ENCODE peak calls at places on chromosomes 6 and 20, in four cellular contexts. A is Panc1, M is foreskin fibroblast, V is dorsolateral prefrontal cortex. W is an unnamed sample.

GRCh38 chr20:47727909-47728361 is 57.3 kb downstream of the SULF2 start:
- DNase-seq in A (no peak), M (no peak), V (peak; percentile 51), W (no peak)

GRCh38 chr6:32113386-32114352 is 4.5 kb upstream of the TNXB start:
- DNase-seq in A (no peak), M (peak; percentile 99), V (peak; percentile 31), W (peak; percentile 48)

GRCh38 chr6:138772596-138773176 is 883 bp upstream of the CCDC28A start:
- DNase-seq in A (no peak), M (no peak), V (no peak), W (no peak)

GRCh38 chr6:39430968-39431523 is 108.5 kb upstream of the KCNK16 start:
- DNase-seq in A (no peak), M (peak; percentile 75), V (peak; percentile 82), W (peak; percentile 52)

GRCh38 chr6:146914563-146915483 is 289.4 kb upstream of the STXBP5 start:
- DNase-seq in A (peak; percentile 96), M (peak; percentile 95), V (no peak), W (peak; percentile 96)

GRCh38 chr6:41723178-41723935 is 12.1 kb downstream of the TFEB start:
- DNase-seq in A (no peak), M (peak; percentile 96), V (no peak), W (peak; percentile 65)

GRCh38 chr6:33704215-33704817 is 7.2 kb downstream of the UQCC2 start:
- DNase-seq in A (no peak), M (no peak), V (no peak), W (no peak)

GRCh38 chr6:16130932-16131387 is 2.1 kb downstream of the MYLIP start:
- DNase-seq in A (no peak), M (peak; percentile 88), V (no peak), W (peak; percentile 38)

GRCh38 chr6:5379647-5380242 is 118.4 kb downstream of the FARS2 start:
- DNase-seq in A (peak; percentile 18), M (peak; percentile 76), V (no peak), W (no peak)

GRCh38 chr20:49320460-49320859 is 42.6 kb upstream of the ZNFX1 start:
- DNase-seq in A (no peak), M (peak; percentile 63), V (no peak), W (peak; percentile 7)

GRCh38 chr6:97978855-97979271 is 695.8 kb upstream of the MMS22L start:
- DNase-seq in A (no peak), M (no peak), V (no peak), W (no peak)

GRCh38 chr6:140653985-140654384 is 1279.5 kb upstream of the CITED2 start:
- DNase-seq in A (no peak), M (no peak), V (no peak), W (no peak)

GRCh38 chr6:134520181-134521115 is 202.5 kb upstream of the SGK1 start:
- DNase-seq in A (no peak), M (no peak), V (no peak), W (no peak)

GRCh38 chr6:28597924-28598323 is 72.2 kb downstream of the GPX5 start:
- DNase-seq in A (peak; percentile 45), M (no peak), V (no peak), W (no peak)

GRCh38 chr6:30683980-30684338 is 2.5 kb downstream of the PPP1R18 start:
- DNase-seq in A (no peak), M (peak; percentile 62), V (no peak), W (no peak)

GRCh38 chr20:33299111-33299603 is 16.1 kb downstream of the BPIFB1 start:
- DNase-seq in A (peak; percentile 42), M (peak; percentile 77), V (peak; percentile 71), W (no peak)

GRCh38 chr6:157198425-157199279 is 124.7 kb downstream of the TMEM242 start:
- DNase-seq in A (no peak), M (peak; percentile 82), V (no peak), W (no peak)

GRCh38 chr6:118764766-118765165 is 113.4 kb upstream of the CEP85L start:
- DNase-seq in A (no peak), M (no peak), V (no peak), W (no peak)

GRCh38 chr6:38420207-38420606 is 219.5 kb downstream of the BTBD9 start:
- DNase-seq in A (no peak), M (peak; percentile 78), V (no peak), W (no peak)

GRCh38 chr6:112640895-112641294 is 293.8 kb downstream of the RFPL4B start:
- DNase-seq in A (no peak), M (peak; percentile 80), V (no peak), W (peak; percentile 64)

GRCh38 chr6:154624038-154624599 is 109.1 kb upstream of the SCAF8 start:
- DNase-seq in A (no peak), M (no peak), V (no peak), W (no peak)

GRCh38 chr6:20978176-20978614 is 443.9 kb downstream of the CDKAL1 start:
- DNase-seq in A (no peak), M (peak; percentile 94), V (no peak), W (no peak)

GRCh38 chr6:136158398-136158797 is 91.7 kb downstream of the MTFR2 start:
- DNase-seq in A (no peak), M (peak; percentile 8), V (no peak), W (no peak)

GRCh38 chr20:59077705-59078104 is 35.1 kb upstream of the PRELID3B start:
- DNase-seq in A (no peak), M (no peak), V (no peak), W (no peak)

GRCh38 chr20:7291946-7292345 is 524.5 kb downstream of the BMP2 start:
- DNase-seq in A (no peak), M (no peak), V (no peak), W (no peak)

GRCh38 chr6:132713355-132714134 is at the start of gene VNN1:
- DNase-seq in A (no peak), M (peak; percentile 34), V (no peak), W (no peak)

GRCh38 chr6:15623282-15624116 is 39.3 kb downstream of the DTNBP1 start:
- DNase-seq in A (no peak), M (peak; percentile 36), V (no peak), W (no peak)

GRCh38 chr20:34624628-34625027 is 52.3 kb downstream of the PIGU start:
- DNase-seq in A (no peak), M (no peak), V (no peak), W (no peak)

GRCh38 chr20:63653041-63653973 is at the start of gene STMN3:
- DNase-seq in A (no peak), M (peak; percentile 94), V (peak; percentile 68), W (peak; percentile 54)

GRCh38 chr6:150937126-150937906 is 71.8 kb downstream of the MTHFD1L start:
- DNase-seq in A (no peak), M (no peak), V (no peak), W (no peak)

GRCh38 chr6:143198312-143198711 is 137.6 kb downstream of the AIG1 start:
- DNase-seq in A (no peak), M (peak; percentile 48), V (no peak), W (no peak)

GRCh38 chr20:36472656-36473071 is 68.7 kb upstream of the MYL9 start:
- DNase-seq in A (no peak), M (peak; percentile 57), V (no peak), W (no peak)

GRCh38 chr6:37019065-37019450 is 13.6 kb downstream of the FGD2 start:
- DNase-seq in A (no peak), M (no peak), V (no peak), W (no peak)

GRCh38 chr6:37018152-37019064 is 13.0 kb downstream of the FGD2 start:
- DNase-seq in A (peak; percentile 77), M (peak; percentile 94), V (peak; percentile 98), W (peak; percentile 68)

GRCh38 chr6:37020426-37021211 is 15.2 kb downstream of the FGD2 start:
- DNase-seq in A (no peak), M (no peak), V (no peak), W (no peak)

GRCh38 chr6:37022135-37022863 is 16.8 kb downstream of the FGD2 start:
- DNase-seq in A (no peak), M (no peak), V (no peak), W (no peak)

DNA sequence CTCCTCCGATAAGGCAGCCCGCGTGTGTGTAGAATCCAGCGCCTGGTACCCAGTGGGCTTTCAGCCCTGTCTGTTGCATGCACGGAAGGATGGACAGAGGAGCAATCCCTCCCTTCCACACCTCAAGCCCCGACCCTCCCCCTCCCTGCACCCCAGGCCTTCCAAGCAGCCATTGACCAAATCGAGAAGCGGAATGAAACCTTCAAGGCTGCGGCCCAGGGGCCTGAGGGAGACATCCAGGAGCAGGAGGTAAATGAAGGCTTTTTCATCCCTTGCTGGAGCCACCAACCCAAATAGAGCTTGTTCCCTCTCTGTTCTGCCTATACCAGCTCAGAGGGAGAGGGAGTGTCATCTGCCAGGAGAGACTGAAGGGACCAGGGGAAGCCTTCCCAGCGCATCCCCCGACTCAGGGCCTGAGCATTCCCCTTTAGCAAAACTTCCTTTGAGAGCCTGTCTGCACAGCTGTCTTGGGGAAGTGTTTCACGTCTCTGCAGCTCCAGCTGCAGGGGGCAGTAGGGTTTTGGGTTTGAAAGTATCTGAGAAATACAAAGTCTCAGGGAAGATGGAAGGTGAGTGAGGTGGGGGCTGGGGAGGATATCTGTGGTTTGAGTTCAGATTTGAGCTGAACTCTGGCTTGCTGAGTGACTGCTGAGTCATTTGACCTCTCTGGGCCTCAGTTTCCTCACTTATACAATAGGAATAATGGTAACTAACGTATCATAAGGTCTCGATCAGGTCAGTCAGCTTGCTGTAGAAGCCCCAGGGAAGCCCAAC is 16.1 kb downstream of the FGD2 start:
- DNase-seq in A (no peak), M (peak; percentile 75), V (no peak), W (no peak)
- TF ChIP-seq CTCF in A (peak; percentile 75), M (peak; percentile 70), V (no peak), W (peak; percentile 59)

GRCh38 chr20:57262244-57263126 is 4.0 kb downstream of the BMP7 start:
- DNase-seq in A (no peak), M (no peak), V (no peak), W (no peak)
- H3K4me3 ChIP-seq in A (no peak overlapping the region), M (no peak overlapping the region), V (peak overlapping the region; percentile 11), W (no peak overlapping the region)

GRCh38 chr20:41733151-41733550 is 115.0 kb upstream of the CHD6 start:
- DNase-seq in A (no peak), M (no peak), V (no peak), W (no peak)

GRCh38 chr20:41738584-41739193 is 120.5 kb upstream of the CHD6 start:
- DNase-seq in A (peak; percentile 38), M (peak; percentile 71), V (peak; percentile 69), W (no peak)

GRCh38 chr20:41735949-41736348 is 117.8 kb upstream of the CHD6 start:
- DNase-seq in A (no peak), M (no peak), V (no peak), W (no peak)

GRCh38 chr20:41734506-41734945 is 116.3 kb upstream of the CHD6 start:
- DNase-seq in A (peak; percentile 51), M (peak; percentile 57), V (peak; percentile 43), W (no peak)
- TF ChIP-seq CTCF in A (peak; percentile 93), M (peak; percentile 93), V (peak; percentile 74), W (peak; percentile 94)

GRCh38 chr6:106975699-106976032 is 1.1 kb upstream of the CD24 start:
- DNase-seq in A (no peak), M (peak; percentile 46), V (no peak), W (no peak)
- H3K4me3 ChIP-seq in A (peak overlapping the region; percentile 54), M (peak overlapping the region; percentile 39), V (peak overlapping the region; percentile 54), W (peak overlapping the region; percentile 39)

W was measured in retinal pigment epithelial cell.